ENCODE peak calls at places on chromosomes 7 and 10, in five cellular contexts. A is mammary epithelial cell; B is Calu3; D is effector memory CD8-positive, alpha-beta T cell; O is GF-D8. K is an unnamed sample.

GRCh38 chr10:43192824-43193223 is 54.6 kb downstream of the CSGALNACT2 start:
- DNase-seq in B (no peak), A (no peak), O (no peak), D (no peak), K (no peak)

GRCh38 chr10:96342402-96342801 is 16.4 kb downstream of the OPALIN start:
- DNase-seq in B (no peak), O (no peak), A (no peak), D (no peak), K (no peak)

GRCh38 chr10:132860527-132860926 is 74.6 kb upstream of the NKX6-2 start:
- DNase-seq in O (no peak), A (no peak), B (no peak), D (no peak), K (no peak)

GRCh38 chr7:19728731-19729130 is 19.9 kb upstream of the POLR1F start:
- DNase-seq in O (no peak), B (no peak), A (no peak), D (no peak), K (no peak)

GRCh38 chr7:36651404-36651803 is 72.9 kb downstream of the AOAH start:
- DNase-seq in A (peak; percentile 73), O (no peak), D (no peak), B (no peak), K (peak; percentile 67)

GRCh38 chr10:13994932-13995331 is 335.8 kb downstream of the FRMD4A start:
- DNase-seq in B (no peak), O (no peak), D (no peak), A (no peak), K (no peak)

GRCh38 chr10:76432274-76433012 is 1001.0 kb downstream of the LRMDA start:
- DNase-seq in A (peak; percentile 74), B (no peak), D (no peak), O (no peak), K (peak; percentile 83)

GRCh38 chr7:50678586-50678985 is 104.1 kb downstream of the GRB10 start:
- DNase-seq in O (no peak), A (no peak), B (no peak), D (no peak), K (no peak)

GRCh38 chr7:24902276-24902675 is 77.7 kb downstream of the OSBPL3 start:
- DNase-seq in O (peak; percentile 26), D (no peak), A (no peak), B (no peak), K (no peak)

GRCh38 chr7:102890292-102890970 is 22.4 kb upstream of the LRRC17 start:
- DNase-seq in A (no peak), D (no peak), O (peak; percentile 69), B (no peak), K (no peak)

GRCh38 chr10:49651917-49652316 is 27.5 kb upstream of the C10orf53 start:
- DNase-seq in O (no peak), D (no peak), A (no peak), B (no peak), K (no peak)

GRCh38 chr10:116723428-116724281 is 18.7 kb downstream of the HSPA12A start:
- DNase-seq in B (no peak), D (no peak), A (no peak), O (no peak), K (no peak)

GRCh38 chr7:149505551-149505950 is 7.9 kb upstream of the ZNF746 start:
- DNase-seq in B (no peak), A (no peak), O (no peak), D (no peak), K (no peak)

GRCh38 chr7:15485431-15485830 is 76.4 kb downstream of the AGMO start:
- DNase-seq in B (no peak), D (no peak), A (no peak), O (no peak), K (no peak)

K was measured in MCF 10A.